ENCODE peak calls at places on chromosomes 13 and 19, in seven cellular contexts. One of them, this sample, is unnamed.

GRCh38 chr13:70027551-70027950 is 80.1 kb upstream of the ATXN8OS start:
- DNase-seq in IMR-90: no peak
- DNase-seq in heart left ventricle: no peak
- DNase-seq in A549: no peak
- DNase-seq in tibial nerve: no peak
- DNase-seq in ovary: no peak
- DNase-seq in uterus: no peak
- DNase-seq in this sample: no peak

GRCh38 chr13:36789061-36789460 is 30.0 kb upstream of the RFXAP start:
- DNase-seq in IMR-90: peak
- DNase-seq in heart left ventricle: no peak
- DNase-seq in A549: no peak
- DNase-seq in tibial nerve: no peak
- DNase-seq in ovary: no peak
- DNase-seq in uterus: no peak
- DNase-seq in this sample: no peak

GRCh38 chr13:97005631-97006262 is 11.5 kb upstream of the OXGR1 start:
- DNase-seq in IMR-90: peak
- DNase-seq in heart left ventricle: no peak
- DNase-seq in A549: no peak
- DNase-seq in tibial nerve: no peak
- DNase-seq in ovary: no peak
- DNase-seq in uterus: no peak
- DNase-seq in this sample: no peak

GRCh38 chr13:98489446-98490194 is 87.3 kb downstream of the STK24 start:
- DNase-seq in IMR-90: no peak
- DNase-seq in heart left ventricle: no peak
- DNase-seq in A549: no peak
- DNase-seq in tibial nerve: no peak
- DNase-seq in ovary: no peak
- DNase-seq in uterus: no peak
- DNase-seq in this sample: no peak

GRCh38 chr19:39692822-39693221 is 11.5 kb upstream of the LGALS14 start:
- DNase-seq in IMR-90: no peak
- DNase-seq in heart left ventricle: no peak
- DNase-seq in A549: no peak
- DNase-seq in tibial nerve: no peak
- DNase-seq in ovary: no peak
- DNase-seq in uterus: no peak
- DNase-seq in this sample: no peak

GRCh38 chr13:30924321-30924720 is 8.1 kb upstream of the TEX26 start:
- DNase-seq in IMR-90: no peak
- DNase-seq in heart left ventricle: no peak
- DNase-seq in A549: no peak
- DNase-seq in tibial nerve: no peak
- DNase-seq in ovary: no peak
- DNase-seq in uterus: no peak
- DNase-seq in this sample: no peak

GRCh38 chr19:42198676-42199439 is 18.6 kb downstream of the DEDD2 start:
- DNase-seq in IMR-90: no peak
- DNase-seq in heart left ventricle: peak
- DNase-seq in A549: no peak
- DNase-seq in tibial nerve: no peak
- DNase-seq in ovary: no peak
- DNase-seq in uterus: no peak
- DNase-seq in this sample: no peak

GRCh38 chr13:31050486-31051400 is 111.0 kb downstream of the HSPH1 start:
- DNase-seq in IMR-90: peak
- DNase-seq in heart left ventricle: no peak
- DNase-seq in A549: no peak
- DNase-seq in tibial nerve: no peak
- DNase-seq in ovary: no peak
- DNase-seq in uterus: no peak
- DNase-seq in this sample: no peak

GRCh38 chr19:3573162-3573857 is 566 bp downstream of the HMG20B start:
- DNase-seq in IMR-90: no peak
- DNase-seq in heart left ventricle: peak
- DNase-seq in A549: no peak
- DNase-seq in tibial nerve: no peak
- DNase-seq in ovary: no peak
- DNase-seq in uterus: peak
- DNase-seq in this sample: no peak

GRCh38 chr13:46476174-46476573 is 76.8 kb upstream of the LRCH1 start:
- DNase-seq in IMR-90: no peak
- DNase-seq in heart left ventricle: no peak
- DNase-seq in A549: no peak
- DNase-seq in tibial nerve: no peak
- DNase-seq in ovary: no peak
- DNase-seq in uterus: no peak
- DNase-seq in this sample: no peak

GRCh38 chr19:18841400-18841799 is 9.6 kb downstream of the UPF1 start:
- DNase-seq in IMR-90: no peak
- DNase-seq in heart left ventricle: peak
- DNase-seq in A549: no peak
- DNase-seq in tibial nerve: no peak
- DNase-seq in ovary: no peak
- DNase-seq in uterus: no peak
- DNase-seq in this sample: no peak

GRCh38 chr19:7682175-7682855 is 1.7 kb downstream of the TRAPPC5 start:
- DNase-seq in IMR-90: no peak
- DNase-seq in heart left ventricle: no peak
- DNase-seq in A549: no peak
- DNase-seq in tibial nerve: no peak
- DNase-seq in ovary: peak
- DNase-seq in uterus: no peak
- DNase-seq in this sample: no peak

GRCh38 chr19:41175825-41176734 is 16.9 kb upstream of the CYP2S1 start:
- DNase-seq in IMR-90: peak
- DNase-seq in heart left ventricle: no peak
- DNase-seq in A549: peak
- DNase-seq in tibial nerve: peak
- DNase-seq in ovary: no peak
- DNase-seq in uterus: peak
- DNase-seq in this sample: no peak

GRCh38 chr19:53540091-53540490 is 2.1 kb downstream of the ZNF331 start:
- DNase-seq in IMR-90: no peak
- DNase-seq in heart left ventricle: no peak
- DNase-seq in A549: no peak
- DNase-seq in tibial nerve: no peak
- DNase-seq in ovary: no peak
- DNase-seq in uterus: no peak
- DNase-seq in this sample: no peak

GRCh38 chr19:57406516-57407123 is 4.3 kb upstream of the ZNF17 start:
- DNase-seq in IMR-90: peak
- DNase-seq in heart left ventricle: peak
- DNase-seq in A549: no peak
- DNase-seq in tibial nerve: no peak
- DNase-seq in ovary: no peak
- DNase-seq in uterus: no peak
- DNase-seq in this sample: peak

GRCh38 chr19:2398735-2399305 is 28.6 kb downstream of the TIMM13 start:
- DNase-seq in IMR-90: no peak
- DNase-seq in heart left ventricle: no peak
- DNase-seq in A549: no peak
- DNase-seq in tibial nerve: no peak
- DNase-seq in ovary: no peak
- DNase-seq in uterus: no peak
- DNase-seq in this sample: no peak

GRCh38 chr19:1955171-1956142 is 14.5 kb downstream of the CSNK1G2 start:
- DNase-seq in IMR-90: no peak
- DNase-seq in heart left ventricle: no peak
- DNase-seq in A549: no peak
- DNase-seq in tibial nerve: no peak
- DNase-seq in ovary: no peak
- DNase-seq in uterus: no peak
- DNase-seq in this sample: no peak

GRCh38 chr19:12085074-12085818 is 20.7 kb downstream of the ZNF844 start:
- DNase-seq in IMR-90: peak
- DNase-seq in heart left ventricle: no peak
- DNase-seq in A549: no peak
- DNase-seq in tibial nerve: no peak
- DNase-seq in ovary: no peak
- DNase-seq in uterus: no peak
- DNase-seq in this sample: no peak

GRCh38 chr19:51986309-51987291 is at the start of gene ZNF350:
- DNase-seq in IMR-90: peak
- DNase-seq in heart left ventricle: peak
- DNase-seq in A549: peak
- DNase-seq in tibial nerve: peak
- DNase-seq in ovary: peak
- DNase-seq in uterus: peak
- DNase-seq in this sample: peak
- TF ChIP-seq POLR2A in IMR-90: peak
- TF ChIP-seq POLR2A in heart left ventricle: no peak
- TF ChIP-seq POLR2A in A549: no peak
- TF ChIP-seq POLR2A in tibial nerve: peak
- TF ChIP-seq POLR2A in ovary: peak
- TF ChIP-seq POLR2A in uterus: peak
- TF ChIP-seq POLR2A in this sample: no peak

DNA sequence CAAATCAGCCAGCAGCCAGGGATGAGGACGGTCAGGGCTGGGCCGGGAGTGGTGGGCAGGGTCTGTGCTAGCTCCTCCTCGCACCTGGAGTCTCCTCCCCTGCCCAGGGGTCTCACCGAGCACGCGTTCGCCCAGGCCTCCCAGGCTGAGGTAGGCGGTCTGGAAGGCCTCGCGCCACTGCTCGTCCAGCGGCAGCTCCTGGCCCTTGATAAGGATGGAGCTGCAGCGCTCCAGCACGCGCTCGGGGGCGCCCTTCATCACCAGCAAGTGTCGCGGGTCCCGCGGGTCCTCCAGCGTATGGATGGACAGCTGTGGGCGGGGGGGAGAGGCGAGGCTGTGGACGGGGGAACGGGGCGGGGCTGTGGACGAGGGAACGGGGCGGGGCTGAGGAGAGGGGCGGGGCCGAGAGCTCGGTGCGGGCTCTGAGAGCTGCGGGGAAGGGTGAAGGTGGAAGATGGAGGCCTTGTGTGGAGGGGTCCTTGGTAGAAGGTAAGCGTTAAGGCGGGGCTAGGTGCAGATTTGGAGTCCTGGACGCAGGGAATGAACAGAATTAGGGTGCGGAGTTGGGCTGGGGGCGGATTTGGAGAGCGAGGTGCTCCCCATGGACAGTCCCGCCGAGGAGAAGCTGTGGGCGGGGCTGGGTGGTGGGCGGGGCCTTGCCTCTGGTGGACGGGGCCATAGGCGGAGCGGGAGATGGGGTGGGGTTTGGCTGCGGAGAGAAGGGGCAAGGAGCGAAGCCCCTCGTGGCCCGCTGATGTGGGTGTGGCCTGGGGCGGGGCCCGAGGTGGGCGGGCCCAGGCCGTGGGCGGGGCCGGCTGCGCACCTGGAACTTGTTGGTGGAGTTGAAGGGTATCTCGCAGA is 5.7 kb downstream of the ATP4A start:
- DNase-seq in IMR-90: peak
- DNase-seq in heart left ventricle: peak
- DNase-seq in A549: peak
- DNase-seq in tibial nerve: no peak
- DNase-seq in ovary: peak
- DNase-seq in uterus: no peak
- DNase-seq in this sample: no peak
- H3K4me3 ChIP-seq in IMR-90: peak
- H3K4me3 ChIP-seq in heart left ventricle: peak
- H3K4me3 ChIP-seq in A549: peak
- H3K4me3 ChIP-seq in tibial nerve: no peak
- H3K4me3 ChIP-seq in ovary: no peak
- H3K4me3 ChIP-seq in uterus: peak
- H3K4me3 ChIP-seq in this sample: peak

GRCh38 chr13:59266478-59267063 is 897.2 kb downstream of the DIAPH3 start:
- DNase-seq in IMR-90: no peak
- DNase-seq in heart left ventricle: no peak
- DNase-seq in A549: no peak
- DNase-seq in tibial nerve: no peak
- DNase-seq in ovary: no peak
- DNase-seq in uterus: no peak
- DNase-seq in this sample: no peak

GRCh38 chr13:59263531-59263930 is 900.2 kb downstream of the DIAPH3 start:
- DNase-seq in IMR-90: no peak
- DNase-seq in heart left ventricle: no peak
- DNase-seq in A549: no peak
- DNase-seq in tibial nerve: no peak
- DNase-seq in ovary: no peak
- DNase-seq in uterus: no peak
- DNase-seq in this sample: no peak

GRCh38 chr13:59259416-59260000 is 904.2 kb downstream of the DIAPH3 start:
- DNase-seq in IMR-90: no peak
- DNase-seq in heart left ventricle: no peak
- DNase-seq in A549: no peak
- DNase-seq in tibial nerve: no peak
- DNase-seq in ovary: no peak
- DNase-seq in uterus: no peak
- DNase-seq in this sample: no peak

GRCh38 chr13:59261928-59262488 is 901.7 kb downstream of the DIAPH3 start:
- DNase-seq in IMR-90: peak
- DNase-seq in heart left ventricle: no peak
- DNase-seq in A549: no peak
- DNase-seq in tibial nerve: no peak
- DNase-seq in ovary: no peak
- DNase-seq in uterus: no peak
- DNase-seq in this sample: no peak
- TF ChIP-seq CTCF in IMR-90: peak
- TF ChIP-seq CTCF in heart left ventricle: peak
- TF ChIP-seq CTCF in A549: no peak
- TF ChIP-seq CTCF in tibial nerve: no peak
- TF ChIP-seq CTCF in ovary: no peak
- TF ChIP-seq CTCF in uterus: no peak
- TF ChIP-seq CTCF in this sample: no peak

GRCh38 chr19:13979224-13979623 is 26.9 kb downstream of the RFX1 start:
- DNase-seq in IMR-90: no peak
- DNase-seq in heart left ventricle: no peak
- DNase-seq in A549: no peak
- DNase-seq in tibial nerve: no peak
- DNase-seq in ovary: no peak
- DNase-seq in uterus: no peak
- DNase-seq in this sample: no peak
- TF ChIP-seq POLR2A in IMR-90: no peak
- TF ChIP-seq POLR2A in heart left ventricle: no peak
- TF ChIP-seq POLR2A in A549: no peak
- TF ChIP-seq POLR2A in tibial nerve: no peak
- TF ChIP-seq POLR2A in ovary: no peak
- TF ChIP-seq POLR2A in uterus: no peak
- TF ChIP-seq POLR2A in this sample: no peak

This sample was measured in lower leg skin.